ENCODE peak calls at places on chromosomes 1 and 21, in ten cellular contexts. One of them, this sample, is unnamed.

GRCh38 chr1:184427722-184428121 is 40.9 kb downstream of the C1orf21 start:
- DNase-seq in T follicular helper cell: no peak
- DNase-seq in stimulated activated CD8-positive, alpha-beta memory T cell treated with anti-CD3 and anti-CD28 coated beads, Interleukin-15, amount 100 ng/mL, for 4 hours: no peak
- DNase-seq in T-helper 9 cell: no peak
- DNase-seq in AG09309: no peak
- DNase-seq in stromal cell of bone marrow: no peak
- DNase-seq in Caco-2: no peak
- DNase-seq in GM04503: no peak
- DNase-seq in fibroblast of mammary gland: no peak
- DNase-seq in NCI-H345: no peak
- DNase-seq in this sample: no peak

GRCh38 chr1:113073457-113073950 is 506 bp downstream of the LRIG2 start:
- DNase-seq in stimulated activated CD8-positive, alpha-beta memory T cell treated with anti-CD3 and anti-CD28 coated beads, Interleukin-15, amount 100 ng/mL, for 4 hours: no peak
- DNase-seq in T follicular helper cell: no peak
- DNase-seq in T-helper 9 cell: no peak
- DNase-seq in GM04503: no peak
- DNase-seq in NCI-H345: no peak
- DNase-seq in Caco-2: no peak
- DNase-seq in fibroblast of mammary gland: peak
- DNase-seq in stromal cell of bone marrow: peak
- DNase-seq in AG09309: peak
- DNase-seq in this sample: no peak

GRCh38 chr1:214264196-214264595 is 16.8 kb upstream of the SMYD2 start:
- DNase-seq in NCI-H345: no peak
- DNase-seq in Caco-2: no peak
- DNase-seq in T follicular helper cell: no peak
- DNase-seq in fibroblast of mammary gland: peak
- DNase-seq in T-helper 9 cell: no peak
- DNase-seq in GM04503: no peak
- DNase-seq in stimulated activated CD8-positive, alpha-beta memory T cell treated with anti-CD3 and anti-CD28 coated beads, Interleukin-15, amount 100 ng/mL, for 4 hours: no peak
- DNase-seq in stromal cell of bone marrow: no peak
- DNase-seq in AG09309: no peak
- DNase-seq in this sample: no peak

GRCh38 chr1:181043025-181043880 is 9.5 kb downstream of the MR1 start:
- DNase-seq in stimulated activated CD8-positive, alpha-beta memory T cell treated with anti-CD3 and anti-CD28 coated beads, Interleukin-15, amount 100 ng/mL, for 4 hours: no peak
- DNase-seq in T follicular helper cell: no peak
- DNase-seq in GM04503: no peak
- DNase-seq in stromal cell of bone marrow: no peak
- DNase-seq in T-helper 9 cell: no peak
- DNase-seq in Caco-2: peak
- DNase-seq in fibroblast of mammary gland: no peak
- DNase-seq in NCI-H345: peak
- DNase-seq in AG09309: no peak
- DNase-seq in this sample: no peak

GRCh38 chr1:232551281-232551835 is 78.6 kb downstream of the SIPA1L2 start:
- DNase-seq in T-helper 9 cell: no peak
- DNase-seq in T follicular helper cell: no peak
- DNase-seq in fibroblast of mammary gland: no peak
- DNase-seq in stromal cell of bone marrow: no peak
- DNase-seq in Caco-2: no peak
- DNase-seq in stimulated activated CD8-positive, alpha-beta memory T cell treated with anti-CD3 and anti-CD28 coated beads, Interleukin-15, amount 100 ng/mL, for 4 hours: no peak
- DNase-seq in GM04503: no peak
- DNase-seq in NCI-H345: no peak
- DNase-seq in AG09309: no peak
- DNase-seq in this sample: no peak

GRCh38 chr1:167854184-167854583 is 59.8 kb downstream of the ADCY10 start:
- DNase-seq in NCI-H345: no peak
- DNase-seq in T follicular helper cell: no peak
- DNase-seq in GM04503: no peak
- DNase-seq in fibroblast of mammary gland: no peak
- DNase-seq in Caco-2: no peak
- DNase-seq in AG09309: no peak
- DNase-seq in stromal cell of bone marrow: no peak
- DNase-seq in T-helper 9 cell: no peak
- DNase-seq in stimulated activated CD8-positive, alpha-beta memory T cell treated with anti-CD3 and anti-CD28 coated beads, Interleukin-15, amount 100 ng/mL, for 4 hours: no peak
- DNase-seq in this sample: no peak

GRCh38 chr1:145747398-145748247 is 28.3 kb downstream of the CD160 start:
- DNase-seq in T-helper 9 cell: no peak
- DNase-seq in fibroblast of mammary gland: no peak
- DNase-seq in Caco-2: no peak
- DNase-seq in stromal cell of bone marrow: no peak
- DNase-seq in stimulated activated CD8-positive, alpha-beta memory T cell treated with anti-CD3 and anti-CD28 coated beads, Interleukin-15, amount 100 ng/mL, for 4 hours: no peak
- DNase-seq in AG09309: no peak
- DNase-seq in NCI-H345: no peak
- DNase-seq in GM04503: no peak
- DNase-seq in T follicular helper cell: no peak
- DNase-seq in this sample: no peak

GRCh38 chr1:15383810-15384209 is 25.9 kb upstream of the EFHD2 start:
- DNase-seq in NCI-H345: no peak
- DNase-seq in Caco-2: no peak
- DNase-seq in stimulated activated CD8-positive, alpha-beta memory T cell treated with anti-CD3 and anti-CD28 coated beads, Interleukin-15, amount 100 ng/mL, for 4 hours: no peak
- DNase-seq in GM04503: no peak
- DNase-seq in fibroblast of mammary gland: no peak
- DNase-seq in T-helper 9 cell: no peak
- DNase-seq in stromal cell of bone marrow: no peak
- DNase-seq in T follicular helper cell: no peak
- DNase-seq in AG09309: no peak
- DNase-seq in this sample: no peak

GRCh38 chr1:50156241-50157010 is 47.7 kb downstream of the ELAVL4 start:
- DNase-seq in T follicular helper cell: no peak
- DNase-seq in stimulated activated CD8-positive, alpha-beta memory T cell treated with anti-CD3 and anti-CD28 coated beads, Interleukin-15, amount 100 ng/mL, for 4 hours: no peak
- DNase-seq in Caco-2: no peak
- DNase-seq in GM04503: no peak
- DNase-seq in fibroblast of mammary gland: peak
- DNase-seq in T-helper 9 cell: no peak
- DNase-seq in stromal cell of bone marrow: no peak
- DNase-seq in AG09309: no peak
- DNase-seq in NCI-H345: no peak
- DNase-seq in this sample: no peak

GRCh38 chr1:66525086-66525485 is 8.9 kb upstream of the SGIP1 start:
- DNase-seq in stromal cell of bone marrow: no peak
- DNase-seq in fibroblast of mammary gland: no peak
- DNase-seq in T-helper 9 cell: no peak
- DNase-seq in AG09309: no peak
- DNase-seq in Caco-2: no peak
- DNase-seq in NCI-H345: no peak
- DNase-seq in T follicular helper cell: no peak
- DNase-seq in GM04503: no peak
- DNase-seq in stimulated activated CD8-positive, alpha-beta memory T cell treated with anti-CD3 and anti-CD28 coated beads, Interleukin-15, amount 100 ng/mL, for 4 hours: no peak
- DNase-seq in this sample: no peak

GRCh38 chr1:26784023-26784871 is 3.5 kb upstream of the PIGV start:
- DNase-seq in stromal cell of bone marrow: peak
- DNase-seq in T-helper 9 cell: no peak
- DNase-seq in GM04503: no peak
- DNase-seq in Caco-2: peak
- DNase-seq in T follicular helper cell: no peak
- DNase-seq in fibroblast of mammary gland: peak
- DNase-seq in AG09309: no peak
- DNase-seq in NCI-H345: peak
- DNase-seq in stimulated activated CD8-positive, alpha-beta memory T cell treated with anti-CD3 and anti-CD28 coated beads, Interleukin-15, amount 100 ng/mL, for 4 hours: no peak
- DNase-seq in this sample: no peak

GRCh38 chr21:38790961-38791360 is 14.8 kb upstream of the ETS2 start:
- DNase-seq in GM04503: no peak
- DNase-seq in T follicular helper cell: no peak
- DNase-seq in AG09309: no peak
- DNase-seq in stromal cell of bone marrow: no peak
- DNase-seq in fibroblast of mammary gland: no peak
- DNase-seq in T-helper 9 cell: no peak
- DNase-seq in NCI-H345: no peak
- DNase-seq in Caco-2: no peak
- DNase-seq in stimulated activated CD8-positive, alpha-beta memory T cell treated with anti-CD3 and anti-CD28 coated beads, Interleukin-15, amount 100 ng/mL, for 4 hours: no peak
- DNase-seq in this sample: no peak

GRCh38 chr1:112772781-112773180 is 57.6 kb upstream of the PPM1J start:
- DNase-seq in NCI-H345: no peak
- DNase-seq in Caco-2: no peak
- DNase-seq in stromal cell of bone marrow: no peak
- DNase-seq in stimulated activated CD8-positive, alpha-beta memory T cell treated with anti-CD3 and anti-CD28 coated beads, Interleukin-15, amount 100 ng/mL, for 4 hours: no peak
- DNase-seq in GM04503: no peak
- DNase-seq in T-helper 9 cell: no peak
- DNase-seq in AG09309: no peak
- DNase-seq in T follicular helper cell: no peak
- DNase-seq in fibroblast of mammary gland: no peak
- DNase-seq in this sample: no peak

GRCh38 chr1:228830954-228831481 is 95.7 kb downstream of the RHOU start:
- DNase-seq in stimulated activated CD8-positive, alpha-beta memory T cell treated with anti-CD3 and anti-CD28 coated beads, Interleukin-15, amount 100 ng/mL, for 4 hours: no peak
- DNase-seq in fibroblast of mammary gland: peak
- DNase-seq in GM04503: peak
- DNase-seq in Caco-2: no peak
- DNase-seq in NCI-H345: no peak
- DNase-seq in T follicular helper cell: no peak
- DNase-seq in stromal cell of bone marrow: no peak
- DNase-seq in AG09309: no peak
- DNase-seq in T-helper 9 cell: no peak
- DNase-seq in this sample: no peak

GRCh38 chr1:206580438-206581113 is 31.7 kb downstream of the EIF2D start:
- DNase-seq in NCI-H345: no peak
- DNase-seq in T-helper 9 cell: no peak
- DNase-seq in stimulated activated CD8-positive, alpha-beta memory T cell treated with anti-CD3 and anti-CD28 coated beads, Interleukin-15, amount 100 ng/mL, for 4 hours: no peak
- DNase-seq in stromal cell of bone marrow: no peak
- DNase-seq in T follicular helper cell: no peak
- DNase-seq in GM04503: no peak
- DNase-seq in Caco-2: no peak
- DNase-seq in AG09309: no peak
- DNase-seq in fibroblast of mammary gland: no peak
- DNase-seq in this sample: no peak

GRCh38 chr1:65425697-65426096 is 5.2 kb downstream of the LEPR start:
- DNase-seq in Caco-2: no peak
- DNase-seq in T follicular helper cell: no peak
- DNase-seq in AG09309: no peak
- DNase-seq in GM04503: peak
- DNase-seq in NCI-H345: no peak
- DNase-seq in stimulated activated CD8-positive, alpha-beta memory T cell treated with anti-CD3 and anti-CD28 coated beads, Interleukin-15, amount 100 ng/mL, for 4 hours: no peak
- DNase-seq in fibroblast of mammary gland: peak
- DNase-seq in T-helper 9 cell: no peak
- DNase-seq in stromal cell of bone marrow: no peak
- DNase-seq in this sample: no peak

GRCh38 chr21:25934130-25934529 is 199.4 kb downstream of the GABPA start:
- DNase-seq in T follicular helper cell: no peak
- DNase-seq in fibroblast of mammary gland: no peak
- DNase-seq in NCI-H345: no peak
- DNase-seq in stromal cell of bone marrow: no peak
- DNase-seq in AG09309: no peak
- DNase-seq in stimulated activated CD8-positive, alpha-beta memory T cell treated with anti-CD3 and anti-CD28 coated beads, Interleukin-15, amount 100 ng/mL, for 4 hours: no peak
- DNase-seq in GM04503: no peak
- DNase-seq in T-helper 9 cell: no peak
- DNase-seq in Caco-2: no peak
- DNase-seq in this sample: no peak

GRCh38 chr1:201149400-201149799 is 4.9 kb downstream of the TMEM9 start:
- DNase-seq in Caco-2: no peak
- DNase-seq in stimulated activated CD8-positive, alpha-beta memory T cell treated with anti-CD3 and anti-CD28 coated beads, Interleukin-15, amount 100 ng/mL, for 4 hours: no peak
- DNase-seq in fibroblast of mammary gland: peak
- DNase-seq in NCI-H345: peak
- DNase-seq in T follicular helper cell: no peak
- DNase-seq in T-helper 9 cell: no peak
- DNase-seq in stromal cell of bone marrow: peak
- DNase-seq in AG09309: no peak
- DNase-seq in GM04503: no peak
- DNase-seq in this sample: no peak

GRCh38 chr1:12518956-12519707 is 98.9 kb downstream of the DHRS3 start:
- DNase-seq in stromal cell of bone marrow: no peak
- DNase-seq in T follicular helper cell: no peak
- DNase-seq in AG09309: peak
- DNase-seq in T-helper 9 cell: no peak
- DNase-seq in fibroblast of mammary gland: peak
- DNase-seq in GM04503: peak
- DNase-seq in NCI-H345: no peak
- DNase-seq in stimulated activated CD8-positive, alpha-beta memory T cell treated with anti-CD3 and anti-CD28 coated beads, Interleukin-15, amount 100 ng/mL, for 4 hours: peak
- DNase-seq in Caco-2: no peak
- DNase-seq in this sample: no peak

GRCh38 chr1:66788231-66788939 is 12.7 kb downstream of the INSL5 start:
- DNase-seq in T follicular helper cell: peak
- DNase-seq in fibroblast of mammary gland: no peak
- DNase-seq in NCI-H345: no peak
- DNase-seq in AG09309: no peak
- DNase-seq in T-helper 9 cell: no peak
- DNase-seq in GM04503: no peak
- DNase-seq in stromal cell of bone marrow: no peak
- DNase-seq in stimulated activated CD8-positive, alpha-beta memory T cell treated with anti-CD3 and anti-CD28 coated beads, Interleukin-15, amount 100 ng/mL, for 4 hours: peak
- DNase-seq in Caco-2: no peak
- DNase-seq in this sample: no peak

GRCh38 chr1:157490337-157491165 is 61.8 kb downstream of the FCRL5 start:
- DNase-seq in GM04503: no peak
- DNase-seq in Caco-2: peak
- DNase-seq in NCI-H345: peak
- DNase-seq in fibroblast of mammary gland: peak
- DNase-seq in T-helper 9 cell: peak
- DNase-seq in T follicular helper cell: peak
- DNase-seq in stromal cell of bone marrow: peak
- DNase-seq in stimulated activated CD8-positive, alpha-beta memory T cell treated with anti-CD3 and anti-CD28 coated beads, Interleukin-15, amount 100 ng/mL, for 4 hours: no peak
- DNase-seq in AG09309: no peak
- DNase-seq in this sample: peak

GRCh38 chr1:1430114-1430982 is 5.1 kb upstream of the VWA1 start:
- DNase-seq in NCI-H345: no peak
- DNase-seq in T-helper 9 cell: no peak
- DNase-seq in GM04503: no peak
- DNase-seq in AG09309: no peak
- DNase-seq in Caco-2: peak
- DNase-seq in stromal cell of bone marrow: peak
- DNase-seq in fibroblast of mammary gland: peak
- DNase-seq in stimulated activated CD8-positive, alpha-beta memory T cell treated with anti-CD3 and anti-CD28 coated beads, Interleukin-15, amount 100 ng/mL, for 4 hours: no peak
- DNase-seq in T follicular helper cell: no peak
- DNase-seq in this sample: peak

GRCh38 chr21:29827647-29828046 is 112.1 kb downstream of the GRIK1 start:
- DNase-seq in T-helper 9 cell: no peak
- DNase-seq in GM04503: no peak
- DNase-seq in AG09309: no peak
- DNase-seq in Caco-2: no peak
- DNase-seq in stimulated activated CD8-positive, alpha-beta memory T cell treated with anti-CD3 and anti-CD28 coated beads, Interleukin-15, amount 100 ng/mL, for 4 hours: no peak
- DNase-seq in NCI-H345: no peak
- DNase-seq in T follicular helper cell: no peak
- DNase-seq in stromal cell of bone marrow: no peak
- DNase-seq in fibroblast of mammary gland: no peak
- DNase-seq in this sample: no peak

GRCh38 chr1:6600410-6601048 is 2.1 kb downstream of the KLHL21 start:
- DNase-seq in AG09309: no peak
- DNase-seq in T-helper 9 cell: peak
- DNase-seq in GM04503: no peak
- DNase-seq in NCI-H345: no peak
- DNase-seq in Caco-2: no peak
- DNase-seq in stimulated activated CD8-positive, alpha-beta memory T cell treated with anti-CD3 and anti-CD28 coated beads, Interleukin-15, amount 100 ng/mL, for 4 hours: no peak
- DNase-seq in T follicular helper cell: no peak
- DNase-seq in stromal cell of bone marrow: no peak
- DNase-seq in fibroblast of mammary gland: no peak
- DNase-seq in this sample: no peak

GRCh38 chr1:154198756-154199562 is 7.1 kb upstream of the TPM3 start:
- DNase-seq in GM04503: no peak
- DNase-seq in T-helper 9 cell: peak
- DNase-seq in stromal cell of bone marrow: no peak
- DNase-seq in AG09309: no peak
- DNase-seq in fibroblast of mammary gland: peak
- DNase-seq in Caco-2: peak
- DNase-seq in T follicular helper cell: peak
- DNase-seq in stimulated activated CD8-positive, alpha-beta memory T cell treated with anti-CD3 and anti-CD28 coated beads, Interleukin-15, amount 100 ng/mL, for 4 hours: no peak
- DNase-seq in NCI-H345: peak
- DNase-seq in this sample: peak

GRCh38 chr1:184859381-184860105 is 104.9 kb upstream of the EDEM3 start:
- DNase-seq in fibroblast of mammary gland: no peak
- DNase-seq in T-helper 9 cell: no peak
- DNase-seq in T follicular helper cell: no peak
- DNase-seq in NCI-H345: no peak
- DNase-seq in GM04503: no peak
- DNase-seq in stromal cell of bone marrow: no peak
- DNase-seq in stimulated activated CD8-positive, alpha-beta memory T cell treated with anti-CD3 and anti-CD28 coated beads, Interleukin-15, amount 100 ng/mL, for 4 hours: no peak
- DNase-seq in AG09309: no peak
- DNase-seq in Caco-2: no peak
- DNase-seq in this sample: no peak

GRCh38 chr1:33181038-33181861 is 593 bp downstream of the TRIM62 start:
- DNase-seq in Caco-2: peak
- DNase-seq in T follicular helper cell: peak
- DNase-seq in AG09309: no peak
- DNase-seq in T-helper 9 cell: peak
- DNase-seq in fibroblast of mammary gland: peak
- DNase-seq in NCI-H345: peak
- DNase-seq in stimulated activated CD8-positive, alpha-beta memory T cell treated with anti-CD3 and anti-CD28 coated beads, Interleukin-15, amount 100 ng/mL, for 4 hours: peak
- DNase-seq in stromal cell of bone marrow: no peak
- DNase-seq in GM04503: no peak
- DNase-seq in this sample: peak

GRCh38 chr1:152047607-152047953 is 10.8 kb upstream of the S100A11 start:
- DNase-seq in T follicular helper cell: no peak
- DNase-seq in NCI-H345: no peak
- DNase-seq in stromal cell of bone marrow: peak
- DNase-seq in GM04503: no peak
- DNase-seq in stimulated activated CD8-positive, alpha-beta memory T cell treated with anti-CD3 and anti-CD28 coated beads, Interleukin-15, amount 100 ng/mL, for 4 hours: no peak
- DNase-seq in T-helper 9 cell: peak
- DNase-seq in AG09309: no peak
- DNase-seq in fibroblast of mammary gland: peak
- DNase-seq in Caco-2: no peak
- DNase-seq in this sample: no peak